ENCODE peak calls at places on chromosomes 5 and 9, in eight cellular contexts. U, D, Z, C, M, E, O and N are unnamed samples.

GRCh38 chr9:17742065-17742464 is 163.2 kb downstream of the SH3GL2 start:
- DNase-seq in Z (no peak), O (no peak), M (peak; percentile 4), E (no peak), D (no peak), U (no peak), C (no peak), N (no peak)

GRCh38 chr9:38075272-38075671 is 6.2 kb upstream of the SHB start:
- DNase-seq in C (no peak), D (no peak), U (no peak), M (no peak), O (peak; percentile 58), Z (no peak), E (no peak), N (no peak)

GRCh38 chr9:127796225-127796813 is 6.4 kb upstream of the FPGS start:
- DNase-seq in D (no peak), Z (no peak), U (peak; percentile 54), M (no peak), E (peak; percentile 21), O (peak; percentile 64), C (peak; percentile 67), N (no peak)

GRCh38 chr9:99140685-99141314 is 35.9 kb downstream of the TGFBR1 start:
- DNase-seq in D (peak; percentile 33), E (peak; percentile 30), Z (no peak), O (no peak), M (peak; percentile 58), C (no peak), U (peak; percentile 68), N (no peak)

GRCh38 chr5:60727032-60727431 is 27.1 kb upstream of the DEPDC1B start:
- DNase-seq in Z (no peak), O (no peak), D (no peak), E (no peak), C (no peak), U (no peak), M (peak; percentile 19), N (no peak)

GRCh38 chr9:121394292-121394691 is 24.2 kb upstream of the STOM start:
- DNase-seq in D (no peak), C (no peak), U (no peak), O (no peak), M (no peak), E (no peak), Z (no peak), N (no peak)

GRCh38 chr5:159402328-159402727 is 72.0 kb upstream of the IL12B start:
- DNase-seq in O (no peak), D (no peak), M (peak; percentile 16), C (no peak), E (no peak), Z (no peak), U (no peak), N (no peak)

GRCh38 chr5:88438006-88438405 is 169.4 kb upstream of the TMEM161B start:
- DNase-seq in M (no peak), O (no peak), C (no peak), U (peak; percentile 13), E (no peak), D (no peak), Z (no peak), N (no peak)

GRCh38 chr5:35762368-35762767 is 94.3 kb upstream of the IL7R start:
- DNase-seq in D (no peak), M (peak; percentile 7), E (no peak), U (no peak), O (no peak), C (no peak), Z (no peak), N (no peak)

GRCh38 chr5:141343953-141344463 is 379 bp downstream of the PCDHGA3 start:
- DNase-seq in M (no peak), E (no peak), C (no peak), O (no peak), D (no peak), Z (no peak), U (no peak), N (no peak)

GRCh38 chr5:34772267-34772666 is 66.7 kb upstream of the TTC23L start:
- DNase-seq in O (no peak), E (no peak), D (no peak), C (no peak), Z (no peak), M (no peak), U (no peak), N (no peak)

GRCh38 chr9:73810585-73811215 is 659.0 kb downstream of the ANXA1 start:
- DNase-seq in D (no peak), M (peak; percentile 3), E (no peak), U (no peak), O (no peak), Z (no peak), C (no peak), N (no peak)

GRCh38 chr5:31130682-31131081 is 62.8 kb upstream of the CDH6 start:
- DNase-seq in E (no peak), D (no peak), C (no peak), Z (no peak), U (no peak), M (no peak), O (no peak), N (no peak)

GRCh38 chr9:137321726-137322361 is 19.8 kb upstream of the NRARP start:
- DNase-seq in C (no peak), M (no peak), E (no peak), D (no peak), U (no peak), O (no peak), Z (no peak), N (peak; percentile 69)

GRCh38 chr9:113370806-113371325 is 5.9 kb downstream of the HDHD3 start:
- DNase-seq in E (no peak), U (no peak), O (no peak), Z (no peak), C (no peak), D (no peak), M (no peak), N (no peak)

GRCh38 chr9:136470356-136470755 is 12.5 kb downstream of the SEC16A start:
- DNase-seq in O (no peak), M (no peak), D (no peak), Z (no peak), C (no peak), U (no peak), E (no peak), N (no peak)

GRCh38 chr5:156778139-156778696 is 71.9 kb upstream of the PPP1R2B start:
- DNase-seq in O (no peak), Z (no peak), C (no peak), M (no peak), E (no peak), U (no peak), D (no peak), N (no peak)

GRCh38 chr5:179328291-179328690 is 17.0 kb downstream of the ADAMTS2 start:
- DNase-seq in E (no peak), D (no peak), U (no peak), M (no peak), Z (peak; percentile 1), O (peak; percentile 16), C (peak; percentile 28), N (peak; percentile 43)

DNA sequence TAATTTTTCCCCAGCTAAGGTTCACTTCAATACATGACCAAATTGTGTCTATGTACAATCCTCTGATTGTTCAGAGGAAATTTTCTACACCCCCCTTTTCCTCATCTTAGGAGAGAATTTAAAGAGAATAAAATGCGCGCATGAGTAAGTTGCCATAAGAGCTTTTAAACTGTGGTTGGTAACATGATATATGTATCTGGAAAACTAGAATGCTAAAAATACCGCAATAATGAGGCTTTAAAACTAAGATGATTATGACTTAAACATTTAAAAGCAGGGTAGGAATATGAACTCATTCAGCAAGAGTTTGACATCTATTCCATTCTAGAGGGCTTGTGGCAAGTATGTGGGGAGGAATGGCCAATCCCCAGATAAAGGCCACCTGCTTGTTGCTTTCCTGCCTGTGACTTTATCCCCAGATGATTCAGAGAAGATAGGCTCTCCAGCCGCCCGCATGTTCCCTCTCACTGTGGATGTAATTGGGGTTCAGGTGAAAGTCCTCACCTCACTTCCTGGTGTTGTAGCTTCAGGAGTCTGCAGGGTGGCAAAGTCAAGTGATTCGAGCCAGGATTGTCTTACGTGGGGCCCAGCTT is 26.5 kb upstream of the BASP1 start:
- DNase-seq in D (no peak), U (no peak), E (no peak), M (no peak), Z (no peak), C (no peak), O (no peak), N (no peak)
- TF ChIP-seq CTCF in D (no peak), U (no peak), E (no peak), M (no peak), Z (no peak), C (no peak), O (no peak), N (no peak)

DNA sequence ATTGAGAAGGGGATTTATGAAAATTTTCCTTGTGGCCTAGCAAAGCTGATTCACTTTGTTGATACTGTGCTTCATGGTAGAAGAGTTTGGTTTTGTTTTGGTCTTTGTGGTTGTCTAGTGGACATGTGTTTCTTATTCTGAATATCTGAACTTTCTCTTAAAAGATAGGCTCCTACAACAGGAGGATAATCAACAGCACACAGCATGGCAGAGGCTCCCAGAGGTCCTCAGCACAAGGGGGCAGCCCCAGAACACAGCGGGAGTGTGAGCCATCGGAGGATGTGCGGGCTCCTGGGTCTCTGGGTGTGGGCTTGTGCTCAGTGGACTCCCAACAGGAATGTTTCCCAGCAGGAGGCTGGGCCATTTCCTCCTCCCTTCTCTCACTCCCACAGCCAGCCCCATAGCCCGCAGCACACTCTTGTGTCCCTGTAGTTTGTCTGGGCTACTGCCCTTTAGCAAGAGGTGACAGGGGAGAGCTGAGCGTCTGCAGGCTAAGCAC is 164.3 kb upstream of the OTULINL start:
- DNase-seq in U (peak; percentile 59), Z (no peak), C (no peak), D (no peak), M (no peak), E (no peak), O (no peak), N (no peak)
- TF ChIP-seq CTCF in U (peak; percentile 1), Z (no peak), C (no peak), D (peak; percentile 34), M (no peak), E (no peak), O (no peak), N (no peak)

DNA sequence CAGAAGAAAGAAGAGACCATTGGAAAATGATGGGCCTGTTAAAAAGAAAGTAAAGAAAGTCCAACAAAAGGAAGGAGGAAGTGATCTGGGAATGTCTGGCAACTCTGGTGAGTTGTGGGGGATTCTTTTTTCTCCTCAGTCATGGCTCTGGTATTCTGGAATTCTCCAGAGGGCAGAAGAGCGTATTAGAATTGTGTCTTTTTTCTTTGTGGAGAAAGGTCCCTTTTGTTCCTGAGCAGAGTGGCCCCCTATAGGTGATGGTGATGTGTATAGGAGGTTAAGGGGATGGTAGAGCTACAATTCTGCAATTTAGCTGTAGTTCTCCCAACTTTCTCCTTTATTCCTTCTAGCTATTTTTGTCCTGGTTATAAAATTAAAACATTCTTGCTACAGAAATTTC is 1.6 kb upstream of the DHFR start:
- DNase-seq in U (peak; percentile 29), M (no peak), D (no peak), C (no peak), E (no peak), Z (no peak), O (no peak), N (no peak)
- TF ChIP-seq CTCF in U (peak; percentile 19), M (no peak), D (no peak), C (no peak), E (peak; percentile 10), Z (no peak), O (no peak), N (no peak)

DNA sequence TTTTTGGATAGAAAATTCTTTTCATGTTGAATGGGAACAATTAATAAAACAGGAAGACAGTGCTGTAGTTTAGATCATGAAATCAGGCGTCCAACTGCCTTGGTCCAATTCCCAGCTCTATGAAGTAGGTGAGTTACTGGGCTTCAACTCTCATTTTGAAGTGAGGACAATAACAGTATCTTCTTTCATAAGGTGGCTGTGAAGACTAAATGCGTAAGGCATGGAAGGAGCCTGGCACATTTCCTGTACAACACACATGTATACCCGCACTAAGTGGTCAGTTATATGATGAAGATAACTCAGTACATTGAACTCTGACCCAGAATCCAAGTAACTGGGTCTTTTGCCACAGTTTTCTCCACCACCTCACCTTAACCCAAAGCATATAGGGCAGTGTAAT is 120.6 kb downstream of the MED27 start:
- DNase-seq in M (no peak), O (no peak), D (no peak), U (no peak), Z (no peak), C (no peak), E (no peak), N (no peak)
- TF ChIP-seq CTCF in M (no peak), O (no peak), D (no peak), U (no peak), Z (no peak), C (no peak), E (no peak), N (no peak)